ENCODE peak calls at places on chromosomes 13 and 19, in five cellular contexts. U is non-pigmented ciliary epithelial cell, A is NCI-H1105, Y is kidney glomerular epithelial cell, R is G401. S is an unnamed sample.

GRCh38 chr19:8208119-8208709 is 956 bp upstream of the CERS4 start:
- DNase-seq in U (no peak), Y (no peak), A (no peak), R (peak), S (no peak)

GRCh38 chr13:44231786-44232516 is 141.7 kb upstream of the SERP2 start:
- DNase-seq in A (no peak), U (peak), R (no peak), Y (peak), S (peak)

GRCh38 chr19:38919837-38920528 is 8.0 kb upstream of the CCER2 start:
- DNase-seq in A (no peak), R (no peak), Y (no peak), U (no peak), S (no peak)

GRCh38 chr13:48446454-48446853 is 33.5 kb upstream of the LPAR6 start:
- DNase-seq in Y (no peak), R (no peak), U (peak), A (no peak), S (no peak)

GRCh38 chr13:22311734-22312404 is 641.0 kb downstream of the FGF9 start:
- DNase-seq in A (no peak), Y (no peak), R (no peak), U (no peak), S (no peak)

GRCh38 chr19:17108453-17108784 is 32.8 kb downstream of the MYO9B start:
- DNase-seq in Y (no peak), U (no peak), A (no peak), R (no peak), S (no peak)

GRCh38 chr13:99199541-99200432 is 867 bp upstream of the UBAC2 start:
- DNase-seq in A (no peak), Y (no peak), U (no peak), R (no peak), S (no peak)

GRCh38 chr19:33456076-33456844 is 65.3 kb downstream of the PEPD start:
- DNase-seq in U (no peak), Y (no peak), A (no peak), R (no peak), S (no peak)

GRCh38 chr19:50646074-50646807 is 3.0 kb upstream of the C19orf81 start:
- DNase-seq in U (peak), A (no peak), Y (peak), R (no peak), S (no peak)

GRCh38 chr19:18312021-18312534 is 10.8 kb downstream of the LSM4 start:
- DNase-seq in Y (no peak), A (no peak), U (no peak), R (no peak), S (no peak)

GRCh38 chr13:111437856-111438547 is 117.6 kb downstream of the TEX29 start:
- DNase-seq in R (no peak), U (no peak), A (no peak), Y (no peak), S (no peak)

GRCh38 chr19:4635763-4636135 is 3.6 kb upstream of the TNFAIP8L1 start:
- DNase-seq in Y (no peak), U (no peak), R (no peak), A (no peak), S (no peak)

GRCh38 chr13:105972811-105973590 is 562.5 kb downstream of the EFNB2 start:
- DNase-seq in A (no peak), U (no peak), R (no peak), Y (no peak), S (no peak)

GRCh38 chr19:8259142-8259921 is 48.8 kb downstream of the CD320 start:
- DNase-seq in R (no peak), Y (no peak), U (no peak), A (no peak), S (no peak)

GRCh38 chr19:40607311-40607871 is 6.2 kb downstream of the LTBP4 start:
- DNase-seq in U (no peak), A (no peak), R (no peak), Y (no peak), S (no peak)

GRCh38 chr19:45150731-45151725 is 9.8 kb downstream of the NKPD1 start:
- DNase-seq in U (no peak), A (no peak), R (no peak), Y (no peak), S (no peak)

GRCh38 chr19:6718111-6718740 is 2.2 kb downstream of the C3 start:
- DNase-seq in Y (no peak), A (no peak), U (no peak), R (no peak), S (no peak)

GRCh38 chr19:54439174-54439851 is 9.7 kb upstream of the LENG8 start:
- DNase-seq in Y (no peak), R (peak), U (no peak), A (no peak), S (no peak)

GRCh38 chr13:29850213-29850898 is at the start of gene UBL3:
- DNase-seq in Y (peak), A (peak), U (peak), R (peak), S (peak)